ENCODE peak calls at places on chromosomes 12 and 14, in four cellular contexts. M, Y, U and K are unnamed samples.
A peak's percentile ranks its signal among the peaks of the same experiment; 100 is the strongest.

GRCh38 chr14:102140750-102141145 is 1.1 kb downstream of the WDR20 start:
- DNase-seq in M (no peak), Y (no peak), U (no peak), K (no peak)

GRCh38 chr12:58425481-58426392 is 484.4 kb downstream of the ATP23 start:
- DNase-seq in M (peak; percentile 88), Y (no peak), U (no peak), K (peak; percentile 11)

GRCh38 chr12:50258167-50258551 is 25.2 kb downstream of the LIMA1 start:
- DNase-seq in M (no peak), Y (no peak), U (no peak), K (no peak)

GRCh38 chr12:94725375-94726168 is 75.2 kb upstream of the TMCC3 start:
- DNase-seq in M (peak; percentile 72), Y (no peak), U (no peak), K (no peak)

GRCh38 chr14:95507174-95507573 is 9.3 kb downstream of the SYNE3 start:
- DNase-seq in M (no peak), Y (no peak), U (no peak), K (no peak)

GRCh38 chr12:53251477-53252348 is 16.4 kb upstream of the ESPL1 start:
- DNase-seq in M (peak; percentile 98), Y (peak; percentile 90), U (peak; percentile 40), K (peak; percentile 70)

GRCh38 chr14:83463500-83464098 is 1929.9 kb upstream of the SEL1L start:
- DNase-seq in M (peak; percentile 79), Y (no peak), U (peak; percentile 30), K (no peak)

GRCh38 chr12:30822385-30823139 is 67.8 kb upstream of the CAPRIN2 start:
- DNase-seq in M (peak; percentile 91), Y (peak; percentile 88), U (peak; percentile 7), K (no peak)

GRCh38 chr12:104280703-104281458 is 22.7 kb upstream of the EID3 start:
- DNase-seq in M (no peak), Y (no peak), U (no peak), K (no peak)

GRCh38 chr12:108630481-108631207 is 3.0 kb downstream of the SELPLG start:
- DNase-seq in M (no peak), Y (no peak), U (no peak), K (no peak)

GRCh38 chr12:45327823-45328383 is 112.0 kb downstream of the ANO6 start:
- DNase-seq in M (no peak), Y (no peak), U (no peak), K (no peak)

GRCh38 chr12:14259481-14260010 is 105.9 kb upstream of the ATF7IP start:
- DNase-seq in M (no peak), Y (no peak), U (no peak), K (no peak)

GRCh38 chr14:94903338-94903737 is 133.4 kb upstream of the GSC start:
- DNase-seq in M (peak; percentile 48), Y (no peak), U (no peak), K (no peak)

GRCh38 chr12:1357171-1357570 is 237.2 kb downstream of the FBXL14 start:
- DNase-seq in M (no peak), Y (no peak), U (no peak), K (no peak)

GRCh38 chr12:57826400-57826799 is 7.9 kb upstream of the AVIL start:
- DNase-seq in M (no peak), Y (no peak), U (no peak), K (no peak)

GRCh38 chr12:105292705-105293104 is 37.8 kb upstream of the C12orf75 start:
- DNase-seq in M (no peak), Y (no peak), U (no peak), K (no peak)

GRCh38 chr14:23877538-23878180 is 75.9 kb upstream of the DHRS4 start:
- DNase-seq in M (no peak), Y (no peak), U (no peak), K (no peak)

GRCh38 chr14:103260629-103261124 is 73.4 kb upstream of the EIF5 start:
- DNase-seq in M (no peak), Y (peak; percentile 69), U (peak; percentile 21), K (no peak)